ENCODE peak calls at places on chromosomes 1 and 21, in four cellular contexts. One of them, this sample, is unnamed.

GRCh38 chr1:2481885-2482284 is 5.8 kb downstream of the PLCH2 start:
- DNase-seq in suprapubic skin: no peak
- DNase-seq in GM23248: no peak
- DNase-seq in CD8-positive, alpha-beta memory T cell: no peak
- DNase-seq in this sample: no peak

GRCh38 chr1:223219318-223219635 is 76.2 kb upstream of the TLR5 start:
- DNase-seq in suprapubic skin: peak
- DNase-seq in GM23248: no peak
- DNase-seq in CD8-positive, alpha-beta memory T cell: no peak
- DNase-seq in this sample: no peak

GRCh38 chr21:45281411-45282282 is 6.0 kb downstream of the POFUT2 start:
- DNase-seq in suprapubic skin: peak
- DNase-seq in CD8-positive, alpha-beta memory T cell: no peak
- DNase-seq in GM23248: no peak
- DNase-seq in this sample: no peak

GRCh38 chr1:202286622-202287097 is 55.1 kb downstream of the UBE2T start:
- DNase-seq in suprapubic skin: no peak
- DNase-seq in CD8-positive, alpha-beta memory T cell: no peak
- DNase-seq in GM23248: no peak
- DNase-seq in this sample: peak

GRCh38 chr1:24874611-24875225 is 55.4 kb downstream of the RUNX3 start:
- DNase-seq in GM23248: no peak
- DNase-seq in suprapubic skin: peak
- DNase-seq in CD8-positive, alpha-beta memory T cell: no peak
- DNase-seq in this sample: no peak

GRCh38 chr1:241590734-241591133 is 49.4 kb downstream of the CHML start:
- DNase-seq in GM23248: no peak
- DNase-seq in suprapubic skin: no peak
- DNase-seq in CD8-positive, alpha-beta memory T cell: no peak
- DNase-seq in this sample: no peak

GRCh38 chr1:46333300-46334029 is 7.1 kb upstream of the NSUN4 start:
- DNase-seq in CD8-positive, alpha-beta memory T cell: no peak
- DNase-seq in GM23248: peak
- DNase-seq in suprapubic skin: no peak
- DNase-seq in this sample: peak

GRCh38 chr1:114274621-114275317 is 121.1 kb upstream of the SYT6 start:
- DNase-seq in suprapubic skin: no peak
- DNase-seq in GM23248: no peak
- DNase-seq in CD8-positive, alpha-beta memory T cell: no peak
- DNase-seq in this sample: no peak

GRCh38 chr1:233105225-233105624 is 154.8 kb downstream of the NTPCR start:
- DNase-seq in suprapubic skin: no peak
- DNase-seq in GM23248: peak
- DNase-seq in CD8-positive, alpha-beta memory T cell: no peak
- DNase-seq in this sample: no peak

GRCh38 chr1:193919827-193920226 is 733.4 kb upstream of the B3GALT2 start:
- DNase-seq in suprapubic skin: no peak
- DNase-seq in GM23248: no peak
- DNase-seq in CD8-positive, alpha-beta memory T cell: no peak
- DNase-seq in this sample: peak

GRCh38 chr1:1124786-1125642 is 9.1 kb upstream of the C1orf159 start:
- DNase-seq in suprapubic skin: no peak
- DNase-seq in GM23248: peak
- DNase-seq in CD8-positive, alpha-beta memory T cell: no peak
- DNase-seq in this sample: no peak

GRCh38 chr21:28579986-28580550 is 412.6 kb downstream of the LTN1 start:
- DNase-seq in CD8-positive, alpha-beta memory T cell: no peak
- DNase-seq in GM23248: no peak
- DNase-seq in suprapubic skin: no peak
- DNase-seq in this sample: no peak

GRCh38 chr1:99580451-99580850 is 65.5 kb upstream of the PALMD start:
- DNase-seq in GM23248: peak
- DNase-seq in CD8-positive, alpha-beta memory T cell: no peak
- DNase-seq in suprapubic skin: no peak
- DNase-seq in this sample: no peak

GRCh38 chr1:158283965-158284364 is 5.8 kb upstream of the CD1C start:
- DNase-seq in suprapubic skin: no peak
- DNase-seq in CD8-positive, alpha-beta memory T cell: no peak
- DNase-seq in GM23248: no peak
- DNase-seq in this sample: no peak

GRCh38 chr21:39885119-39885848 is 18.0 kb downstream of the PCP4 start:
- DNase-seq in GM23248: no peak
- DNase-seq in CD8-positive, alpha-beta memory T cell: no peak
- DNase-seq in suprapubic skin: no peak
- DNase-seq in this sample: peak

GRCh38 chr1:67441739-67442286 is 11.6 kb upstream of the SERBP1 start:
- DNase-seq in suprapubic skin: no peak
- DNase-seq in CD8-positive, alpha-beta memory T cell: no peak
- DNase-seq in GM23248: no peak
- DNase-seq in this sample: no peak

GRCh38 chr21:15688809-15689208 is 41.0 kb upstream of the USP25 start:
- DNase-seq in CD8-positive, alpha-beta memory T cell: no peak
- DNase-seq in GM23248: no peak
- DNase-seq in suprapubic skin: no peak
- DNase-seq in this sample: no peak

GRCh38 chr1:239814306-239814881 is 277.3 kb upstream of the FMN2 start:
- DNase-seq in GM23248: peak
- DNase-seq in suprapubic skin: no peak
- DNase-seq in CD8-positive, alpha-beta memory T cell: no peak
- DNase-seq in this sample: peak

GRCh38 chr21:30058928-30059327 is 107.7 kb downstream of the CLDN17 start:
- DNase-seq in CD8-positive, alpha-beta memory T cell: no peak
- DNase-seq in GM23248: no peak
- DNase-seq in suprapubic skin: no peak
- DNase-seq in this sample: no peak

GRCh38 chr1:83900530-83900929 is 98.4 kb downstream of the TTLL7 start:
- DNase-seq in suprapubic skin: no peak
- DNase-seq in CD8-positive, alpha-beta memory T cell: no peak
- DNase-seq in GM23248: peak
- DNase-seq in this sample: peak

GRCh38 chr1:42975038-42975437 is 16.4 kb upstream of the SLC2A1 start:
- DNase-seq in GM23248: no peak
- DNase-seq in CD8-positive, alpha-beta memory T cell: no peak
- DNase-seq in suprapubic skin: no peak
- DNase-seq in this sample: no peak

GRCh38 chr1:60984066-60984799 is 98.1 kb upstream of the NFIA start:
- DNase-seq in GM23248: peak
- DNase-seq in suprapubic skin: peak
- DNase-seq in CD8-positive, alpha-beta memory T cell: no peak
- DNase-seq in this sample: peak

GRCh38 chr1:248924696-248925532 is 18.9 kb downstream of the PGBD2 start:
- DNase-seq in suprapubic skin: no peak
- DNase-seq in GM23248: peak
- DNase-seq in CD8-positive, alpha-beta memory T cell: peak
- DNase-seq in this sample: peak

GRCh38 chr1:25028910-25029599 is 99.0 kb upstream of the RUNX3 start:
- DNase-seq in CD8-positive, alpha-beta memory T cell: no peak
- DNase-seq in GM23248: peak
- DNase-seq in suprapubic skin: no peak
- DNase-seq in this sample: no peak

GRCh38 chr1:153032677-153033308 is 1.8 kb downstream of the SPRR1B start:
- DNase-seq in GM23248: peak
- DNase-seq in CD8-positive, alpha-beta memory T cell: no peak
- DNase-seq in suprapubic skin: no peak
- DNase-seq in this sample: peak

GRCh38 chr1:98049370-98050115 is 128.7 kb upstream of the DPYD start:
- DNase-seq in CD8-positive, alpha-beta memory T cell: no peak
- DNase-seq in GM23248: peak
- DNase-seq in suprapubic skin: no peak
- DNase-seq in this sample: peak

GRCh38 chr1:68623700-68624099 is 126.8 kb upstream of the DEPDC1 start:
- DNase-seq in suprapubic skin: no peak
- DNase-seq in GM23248: no peak
- DNase-seq in CD8-positive, alpha-beta memory T cell: no peak
- DNase-seq in this sample: no peak

GRCh38 chr1:46211051-46211450 is 7.9 kb downstream of the LURAP1 start:
- DNase-seq in CD8-positive, alpha-beta memory T cell: no peak
- DNase-seq in suprapubic skin: no peak
- DNase-seq in GM23248: no peak
- DNase-seq in this sample: no peak

GRCh38 chr1:12593621-12594066 is 24.4 kb downstream of the DHRS3 start:
- DNase-seq in suprapubic skin: no peak
- DNase-seq in CD8-positive, alpha-beta memory T cell: no peak
- DNase-seq in GM23248: peak
- DNase-seq in this sample: no peak

GRCh38 chr1:117286562-117286961 is 75.8 kb upstream of the VTCN1 start:
- DNase-seq in suprapubic skin: no peak
- DNase-seq in CD8-positive, alpha-beta memory T cell: no peak
- DNase-seq in GM23248: no peak
- DNase-seq in this sample: no peak

GRCh38 chr1:33378976-33379375 is 51.9 kb downstream of the PHC2 start:
- DNase-seq in CD8-positive, alpha-beta memory T cell: no peak
- DNase-seq in suprapubic skin: no peak
- DNase-seq in GM23248: peak
- DNase-seq in this sample: no peak

GRCh38 chr1:120133228-120133927 is 42.9 kb downstream of the SEC22B start:
- DNase-seq in suprapubic skin: no peak
- DNase-seq in CD8-positive, alpha-beta memory T cell: no peak
- DNase-seq in GM23248: no peak
- DNase-seq in this sample: no peak

DNA sequence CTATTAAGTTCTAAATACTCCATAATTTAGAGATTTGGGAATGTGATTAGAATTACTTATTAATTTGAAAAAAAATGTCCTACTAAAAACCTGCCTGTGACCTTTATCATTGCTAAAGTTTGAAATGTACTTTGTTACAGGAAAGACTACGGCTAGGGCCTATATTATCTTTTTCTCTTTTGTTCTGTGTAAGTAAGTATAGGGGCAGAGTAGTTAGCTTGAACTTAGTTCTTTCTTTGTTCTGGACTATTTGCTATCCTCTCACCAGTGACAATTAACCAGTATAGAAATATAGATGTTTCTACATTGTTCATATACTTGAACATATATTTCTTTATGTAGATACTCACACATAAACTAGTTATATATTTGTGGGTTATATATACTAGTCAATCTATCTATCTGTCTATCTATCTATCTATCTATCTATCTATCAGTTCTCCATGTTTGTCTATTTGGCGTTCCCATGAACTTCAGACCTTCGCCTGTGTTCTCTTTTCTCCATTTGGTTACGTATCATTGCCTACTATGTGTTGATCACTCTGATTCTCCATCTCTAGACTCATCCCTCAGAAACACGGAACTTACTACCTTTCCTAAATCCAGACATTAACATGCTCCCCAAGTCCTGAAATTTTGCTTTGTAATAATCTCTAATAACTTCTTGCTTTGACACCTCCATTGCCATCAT is 3.3 kb downstream of the PTPRC start:
- DNase-seq in GM23248: no peak
- DNase-seq in CD8-positive, alpha-beta memory T cell: no peak
- DNase-seq in suprapubic skin: no peak
- DNase-seq in this sample: no peak
- H3K4me3 ChIP-seq in GM23248: no peak
- H3K4me3 ChIP-seq in CD8-positive, alpha-beta memory T cell: peak
- H3K4me3 ChIP-seq in suprapubic skin: peak
- H3K4me3 ChIP-seq in this sample: no peak

GRCh38 chr21:24046816-24047443 is 1560.4 kb downstream of the MRPL39 start:
- DNase-seq in CD8-positive, alpha-beta memory T cell: peak
- DNase-seq in GM23248: no peak
- DNase-seq in suprapubic skin: no peak
- DNase-seq in this sample: peak

GRCh38 chr21:24045775-24046215 is 1561.5 kb downstream of the MRPL39 start:
- DNase-seq in CD8-positive, alpha-beta memory T cell: no peak
- DNase-seq in GM23248: peak
- DNase-seq in suprapubic skin: peak
- DNase-seq in this sample: peak

GRCh38 chr21:24045373-24045772 is 1561.9 kb downstream of the MRPL39 start:
- DNase-seq in GM23248: no peak
- DNase-seq in CD8-positive, alpha-beta memory T cell: no peak
- DNase-seq in suprapubic skin: no peak
- DNase-seq in this sample: no peak

GRCh38 chr21:24050233-24050632 is 1557.0 kb downstream of the MRPL39 start:
- DNase-seq in suprapubic skin: no peak
- DNase-seq in CD8-positive, alpha-beta memory T cell: no peak
- DNase-seq in GM23248: no peak
- DNase-seq in this sample: no peak
- H3K4me3 ChIP-seq in suprapubic skin: no peak
- H3K4me3 ChIP-seq in CD8-positive, alpha-beta memory T cell: no peak
- H3K4me3 ChIP-seq in GM23248: no peak
- H3K4me3 ChIP-seq in this sample: no peak

GRCh38 chr1:55040083-55040952 is 970 bp downstream of the PCSK9 start:
- DNase-seq in suprapubic skin: no peak
- DNase-seq in GM23248: no peak
- DNase-seq in CD8-positive, alpha-beta memory T cell: no peak
- DNase-seq in this sample: no peak

GRCh38 chr1:55038552-55038838 is 853 bp upstream of the PCSK9 start:
- DNase-seq in suprapubic skin: no peak
- DNase-seq in CD8-positive, alpha-beta memory T cell: no peak
- DNase-seq in GM23248: no peak
- DNase-seq in this sample: no peak

GRCh38 chr1:55039342-55040082 is at the start of gene PCSK9:
- DNase-seq in suprapubic skin: no peak
- DNase-seq in CD8-positive, alpha-beta memory T cell: no peak
- DNase-seq in GM23248: peak
- DNase-seq in this sample: peak

GRCh38 chr1:55037733-55038551 is 1.4 kb upstream of the PCSK9 start:
- DNase-seq in CD8-positive, alpha-beta memory T cell: no peak
- DNase-seq in GM23248: no peak
- DNase-seq in suprapubic skin: no peak
- DNase-seq in this sample: no peak

GRCh38 chr1:55038974-55039341 is 390 bp upstream of the PCSK9 start:
- DNase-seq in GM23248: no peak
- DNase-seq in suprapubic skin: no peak
- DNase-seq in CD8-positive, alpha-beta memory T cell: no peak
- DNase-seq in this sample: no peak
- H3K4me3 ChIP-seq in GM23248: no peak
- H3K4me3 ChIP-seq in suprapubic skin: peak
- H3K4me3 ChIP-seq in CD8-positive, alpha-beta memory T cell: no peak
- H3K4me3 ChIP-seq in this sample: no peak

DNA sequence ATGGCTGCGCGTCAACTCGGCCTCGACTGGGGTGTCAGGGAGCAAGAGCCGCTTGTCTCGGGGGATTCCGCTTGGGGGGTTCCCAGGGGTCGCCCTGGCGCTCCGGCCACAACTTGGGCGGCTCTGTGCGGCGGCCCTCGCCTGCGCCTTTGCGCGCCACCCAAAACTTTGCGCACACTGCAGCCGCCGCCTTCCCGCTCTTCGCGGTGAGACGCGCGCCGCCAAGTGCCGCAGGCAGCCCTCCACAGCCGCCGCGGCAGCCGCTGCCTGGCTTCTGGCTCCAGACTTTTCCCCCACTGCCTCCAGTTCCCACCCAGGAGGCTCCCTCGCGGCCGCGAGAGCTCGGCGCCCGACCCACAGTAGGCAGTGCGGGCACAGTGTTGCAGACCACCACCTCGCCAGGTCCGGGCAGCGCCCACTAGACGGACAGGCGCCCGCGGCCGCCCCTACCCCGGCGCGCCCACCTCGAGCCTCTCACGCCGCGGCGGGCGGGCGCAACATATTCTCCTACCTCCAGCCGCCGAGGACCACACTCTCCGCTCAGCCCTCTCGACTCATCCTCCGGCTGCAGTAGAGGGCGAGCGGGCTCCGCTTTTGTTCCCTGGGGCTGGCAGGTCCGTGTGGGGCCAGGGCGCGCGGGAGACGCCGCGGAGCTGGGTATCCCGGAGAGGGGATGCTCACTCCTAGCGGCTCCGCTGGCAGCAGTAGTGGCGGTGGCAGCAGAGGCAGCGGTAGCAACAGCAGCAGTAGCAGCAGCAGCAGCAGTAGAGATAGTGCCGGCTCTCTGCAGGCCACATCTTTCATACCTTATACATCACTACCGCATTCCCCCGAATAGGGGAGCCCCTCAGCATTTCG is 296.6 kb downstream of the OMA1 start:
- DNase-seq in suprapubic skin: no peak
- DNase-seq in CD8-positive, alpha-beta memory T cell: no peak
- DNase-seq in GM23248: peak
- DNase-seq in this sample: peak
- H3K4me3 ChIP-seq in suprapubic skin: peak
- H3K4me3 ChIP-seq in CD8-positive, alpha-beta memory T cell: no peak
- H3K4me3 ChIP-seq in GM23248: peak
- H3K4me3 ChIP-seq in this sample: peak

This sample was measured in astrocyte of the spinal cord.